ENCODE peak calls at places on chromosomes 11 and 22, in nine cellular contexts. K is left ventricle myocardium inferior, J is cardiac fibroblast, C is fibroblast of mammary gland, A is A549, X is retinal pigment epithelial cell, E is HFFc6, U is mucosa of descending colon, P is IMR-90. W is an unnamed sample.

GRCh38 chr22:30444632-30445437 is 19.3 kb downstream of the MTFP1 start:
- DNase-seq in K (no peak), J (peak; percentile 73), C (peak; percentile 70), A (peak; percentile 62), X (no peak), E (peak; percentile 40), U (peak; percentile 69), P (peak; percentile 52), W (no peak)

GRCh38 chr11:134607963-134608750 is 196.1 kb upstream of the B3GAT1 start:
- DNase-seq in K (no peak), J (no peak), C (no peak), A (no peak), X (no peak), E (no peak), U (no peak), P (no peak), W (no peak)

GRCh38 chr22:42315392-42315756 is 44.9 kb upstream of the TCF20 start:
- DNase-seq in K (no peak), J (no peak), C (no peak), A (no peak), X (no peak), E (no peak), U (peak; percentile 68), P (no peak), W (no peak)

GRCh38 chr22:45072322-45072903 is 62.6 kb upstream of the PHF21B start:
- DNase-seq in K (no peak), J (peak; percentile 72), C (peak; percentile 86), A (peak; percentile 52), X (peak; percentile 5), E (peak; percentile 45), U (no peak), P (peak; percentile 81), W (peak; percentile 35)

GRCh38 chr11:61626580-61627380 is 45.9 kb upstream of the SYT7 start:
- DNase-seq in K (peak; percentile 50), J (peak; percentile 27), C (no peak), A (no peak), X (peak; percentile 40), E (no peak), U (peak; percentile 83), P (peak; percentile 36), W (no peak)

GRCh38 chr22:25545117-25545516 is 19.4 kb upstream of the GRK3 start:
- DNase-seq in K (no peak), J (no peak), C (no peak), A (no peak), X (no peak), E (no peak), U (no peak), P (no peak), W (no peak)

GRCh38 chr11:92225563-92226308 is 1.1 kb downstream of the FAT3 start:
- DNase-seq in K (no peak), J (peak; percentile 11), C (no peak), A (no peak), X (no peak), E (no peak), U (no peak), P (no peak), W (no peak)

GRCh38 chr11:35274909-35275807 is 136.2 kb downstream of the CD44 start:
- DNase-seq in K (peak; percentile 38), J (no peak), C (no peak), A (peak; percentile 45), X (peak; percentile 77), E (peak; percentile 25), U (peak; percentile 66), P (no peak), W (no peak)

GRCh38 chr11:76073716-76074115 is 132.6 kb downstream of the WNT11 start:
- DNase-seq in K (no peak), J (peak; percentile 82), C (peak; percentile 88), A (no peak), X (no peak), E (peak; percentile 12), U (no peak), P (peak; percentile 66), W (no peak)

GRCh38 chr22:19176732-19177131 is 1.8 kb downstream of the SLC25A1 start:
- DNase-seq in K (no peak), J (no peak), C (no peak), A (no peak), X (no peak), E (no peak), U (no peak), P (no peak), W (no peak)

GRCh38 chr11:334264-335033 is 13.8 kb upstream of the IFITM3 start:
- DNase-seq in K (no peak), J (no peak), C (peak; percentile 56), A (no peak), X (no peak), E (no peak), U (no peak), P (no peak), W (no peak)

GRCh38 chr11:107397357-107397756 is 60.3 kb downstream of the CWF19L2 start:
- DNase-seq in K (no peak), J (no peak), C (no peak), A (peak; percentile 16), X (peak; percentile 7), E (no peak), U (no peak), P (no peak), W (no peak)
- TF ChIP-seq CTCF in K (no peak), J (no peak), C (no peak), A (no peak), X (no peak), E (no peak), U (no peak), P (no peak), W (no peak)

GRCh38 chr22:50624347-50625130 is 3.4 kb downstream of the ARSA start:
- DNase-seq in K (no peak), J (no peak), C (no peak), A (no peak), X (no peak), E (no peak), U (no peak), P (no peak), W (no peak)

GRCh38 chr22:50622723-50623327 is 5.1 kb downstream of the ARSA start:
- DNase-seq in K (no peak), J (no peak), C (no peak), A (no peak), X (no peak), E (no peak), U (peak; percentile 93), P (no peak), W (no peak)

GRCh38 chr22:50621491-50621880 is 6.5 kb downstream of the ARSA start:
- DNase-seq in K (no peak), J (no peak), C (no peak), A (no peak), X (no peak), E (no peak), U (peak; percentile 47), P (no peak), W (no peak)

GRCh38 chr22:50620861-50621490 is 7.0 kb downstream of the ARSA start:
- DNase-seq in K (no peak), J (no peak), C (peak; percentile 17), A (no peak), X (no peak), E (no peak), U (peak; percentile 49), P (no peak), W (no peak)

GRCh38 chr22:50621948-50622722 is 5.8 kb downstream of the ARSA start:
- DNase-seq in K (no peak), J (no peak), C (no peak), A (no peak), X (no peak), E (no peak), U (peak; percentile 75), P (no peak), W (no peak)
- TF ChIP-seq CTCF in K (no peak), J (peak; percentile 11), C (peak; percentile 1), A (peak; percentile 34), X (peak; percentile 36), E (peak; percentile 61), U (no peak), P (peak; percentile 9), W (peak; percentile 25)

GRCh38 chr11:32990481-32990880 is 25.2 kb upstream of the DEPDC7 start:
- DNase-seq in K (no peak), J (no peak), C (no peak), A (no peak), X (no peak), E (no peak), U (no peak), P (no peak), W (no peak)
- TF ChIP-seq CTCF in K (no peak), J (no peak), C (no peak), A (no peak), X (no peak), E (no peak), U (no peak), P (no peak), W (no peak)

GRCh38 chr11:112355726-112356125 is 95.1 kb upstream of the PLET1 start:
- DNase-seq in K (no peak), J (peak; percentile 32), C (peak; percentile 25), A (peak; percentile 20), X (no peak), E (peak; percentile 6), U (peak; percentile 30), P (peak; percentile 35), W (no peak)
- TF ChIP-seq CTCF in K (peak; percentile 30), J (peak; percentile 10), C (peak; percentile 41), A (no peak), X (peak; percentile 43), E (peak; percentile 66), U (no peak), P (peak; percentile 36), W (no peak)

GRCh38 chr11:128550261-128550821 is 37.0 kb downstream of the ETS1 start:
- DNase-seq in K (no peak), J (no peak), C (no peak), A (no peak), X (no peak), E (no peak), U (no peak), P (no peak), W (no peak)

GRCh38 chr11:128549256-128549944 is 38.0 kb downstream of the ETS1 start:
- DNase-seq in K (peak; percentile 82), J (peak; percentile 86), C (peak; percentile 92), A (no peak), X (no peak), E (no peak), U (no peak), P (no peak), W (no peak)

GRCh38 chr11:128552783-128553661 is 34.3 kb downstream of the ETS1 start:
- DNase-seq in K (no peak), J (peak; percentile 79), C (peak; percentile 83), A (no peak), X (no peak), E (no peak), U (no peak), P (peak; percentile 87), W (no peak)

GRCh38 chr11:128551641-128552335 is 35.6 kb downstream of the ETS1 start:
- DNase-seq in K (no peak), J (peak; percentile 32), C (peak; percentile 10), A (no peak), X (no peak), E (no peak), U (no peak), P (no peak), W (no peak)

GRCh38 chr11:128550967-128551522 is 36.3 kb downstream of the ETS1 start:
- DNase-seq in K (no peak), J (no peak), C (no peak), A (no peak), X (no peak), E (no peak), U (no peak), P (no peak), W (no peak)
- TF ChIP-seq CTCF in K (no peak), J (no peak), C (no peak), A (no peak), X (no peak), E (no peak), U (no peak), P (no peak), W (no peak)

GRCh38 chr11:58905716-58906547 is 33.4 kb upstream of the GLYATL1 start:
- DNase-seq in K (peak; percentile 63), J (peak; percentile 91), C (peak; percentile 91), A (peak; percentile 75), X (peak; percentile 62), E (peak; percentile 90), U (peak; percentile 60), P (peak; percentile 91), W (peak; percentile 83)
- TF ChIP-seq CTCF in K (peak; percentile 29), J (peak; percentile 71), C (peak; percentile 49), A (no peak), X (peak; percentile 54), E (peak; percentile 80), U (no peak), P (peak; percentile 49), W (peak; percentile 66)